ENCODE peak calls at places on chromosome 3, in seven cellular contexts. U, Q, N, Z, T, G and K are unnamed samples.

GRCh38 chr3:179133575-179133974 is 14.6 kb upstream of the PIK3CA start:
- DNase-seq in U (no peak), Q (no peak), N (no peak), Z (no peak), T (no peak), G (no peak), K (no peak)

GRCh38 chr3:42117175-42118008 is 26.2 kb downstream of the TRAK1 start:
- DNase-seq in U (peak; percentile 86), Q (peak; percentile 75), N (peak; percentile 13), Z (peak; percentile 53), T (peak; percentile 42), G (no peak), K (peak; percentile 74)

GRCh38 chr3:57179580-57180410 is 14.6 kb upstream of the IL17RD start:
- DNase-seq in U (no peak), Q (peak; percentile 26), N (no peak), Z (no peak), T (no peak), G (no peak), K (no peak)

GRCh38 chr3:133673746-133674145 is 12.0 kb upstream of the TOPBP1 start:
- DNase-seq in U (no peak), Q (no peak), N (no peak), Z (no peak), T (no peak), G (no peak), K (no peak)

GRCh38 chr3:127102587-127102986 is 90.3 kb upstream of the PRR23E start:
- DNase-seq in U (no peak), Q (no peak), N (no peak), Z (no peak), T (no peak), G (no peak), K (no peak)

GRCh38 chr3:129413687-129414506 is 14.5 kb downstream of the EFCAB12 start:
- DNase-seq in U (no peak), Q (peak; percentile 99), N (no peak), Z (no peak), T (no peak), G (no peak), K (no peak)

GRCh38 chr3:62587579-62588031 is 214.3 kb upstream of the FEZF2 start:
- DNase-seq in U (no peak), Q (peak; percentile 91), N (no peak), Z (no peak), T (no peak), G (no peak), K (no peak)

GRCh38 chr3:141279074-141279945 is 47.7 kb downstream of the PXYLP1 start:
- DNase-seq in U (no peak), Q (peak; percentile 50), N (no peak), Z (no peak), T (no peak), G (peak; percentile 50), K (no peak)

GRCh38 chr3:51977449-51978142 is 2.7 kb downstream of the ABHD14A start:
- DNase-seq in U (no peak), Q (no peak), N (no peak), Z (no peak), T (no peak), G (peak; percentile 68), K (no peak)

GRCh38 chr3:157631468-157631867 is 128.3 kb upstream of the VEPH1 start:
- DNase-seq in U (no peak), Q (no peak), N (no peak), Z (no peak), T (no peak), G (no peak), K (no peak)

GRCh38 chr3:160010578-160010977 is 21.9 kb downstream of the IL12A start:
- DNase-seq in U (no peak), Q (no peak), N (no peak), Z (no peak), T (no peak), G (peak; percentile 23), K (no peak)

GRCh38 chr3:160006282-160007163 is 17.9 kb downstream of the IL12A start:
- DNase-seq in U (no peak), Q (peak; percentile 77), N (no peak), Z (no peak), T (peak; percentile 61), G (peak; percentile 57), K (no peak)

GRCh38 chr3:160012108-160012507 is 23.5 kb downstream of the IL12A start:
- DNase-seq in U (no peak), Q (no peak), N (no peak), Z (no peak), T (no peak), G (peak; percentile 75), K (no peak)

GRCh38 chr3:160009525-160009924 is 20.9 kb downstream of the IL12A start:
- DNase-seq in U (no peak), Q (no peak), N (no peak), Z (no peak), T (no peak), G (no peak), K (no peak)

GRCh38 chr3:160008979-160009378 is 20.3 kb downstream of the IL12A start:
- DNase-seq in U (no peak), Q (no peak), N (no peak), Z (no peak), T (no peak), G (no peak), K (no peak)
- H3K4me1 ChIP-seq in U (no peaks in the 10 kb centered on the region), Q (peaks cover 1% of the 10 kb centered on the region), N (no peaks in the 10 kb centered on the region), Z (peaks cover 4% of the 10 kb centered on the region), T (no peaks in the 10 kb centered on the region), G (peaks cover 12% of the 10 kb centered on the region), K (no peaks in the 10 kb centered on the region)

GRCh38 chr3:185820973-185821758 is 3.7 kb downstream of the IGF2BP2 start:
- DNase-seq in U (no peak), Q (peak; percentile 95), N (no peak), Z (no peak), T (no peak), G (no peak), K (no peak)
- H3K4me1 ChIP-seq in U (no peaks in the 10 kb centered on the region), Q (peaks cover 4% of the 10 kb centered on the region), N (peaks cover 3% of the 10 kb centered on the region), Z (peaks cover 49% of the 10 kb centered on the region), T (peaks cover 6% of the 10 kb centered on the region), G (peaks cover 25% of the 10 kb centered on the region), K (peaks cover 13% of the 10 kb centered on the region)

GRCh38 chr3:25454411-25454927 is 26.4 kb downstream of the RARB start:
- DNase-seq in U (no peak), Q (no peak), N (no peak), Z (no peak), T (no peak), G (no peak), K (no peak)
- H3K4me1 ChIP-seq in U (peaks cover 4% of the 10 kb centered on the region), Q (peaks cover 4% of the 10 kb centered on the region), N (no peaks in the 10 kb centered on the region), Z (peaks cover 99% of the 10 kb centered on the region), T (peaks cover 5% of the 10 kb centered on the region), G (no peaks in the 10 kb centered on the region), K (peaks cover 70% of the 10 kb centered on the region)

GRCh38 chr3:33117461-33117860 is 3.6 kb downstream of the CRTAP start:
- DNase-seq in U (no peak), Q (no peak), N (no peak), Z (no peak), T (no peak), G (no peak), K (no peak)

GRCh38 chr3:33115024-33115768 is 1.4 kb downstream of the CRTAP start:
- DNase-seq in U (peak; percentile 89), Q (peak; percentile 84), N (no peak), Z (peak; percentile 57), T (peak; percentile 70), G (no peak), K (peak; percentile 85)

GRCh38 chr3:33114622-33115023 is 809 bp downstream of the CRTAP start:
- DNase-seq in U (no peak), Q (no peak), N (no peak), Z (no peak), T (no peak), G (no peak), K (no peak)

GRCh38 chr3:33113772-33114621 is at the start of gene CRTAP:
- DNase-seq in U (peak; percentile 99), Q (peak; percentile 94), N (peak; percentile 84), Z (peak; percentile 98), T (peak; percentile 98), G (peak; percentile 90), K (peak; percentile 97)

GRCh38 chr3:33111581-33111980 is 2.2 kb upstream of the CRTAP start:
- DNase-seq in U (no peak), Q (no peak), N (no peak), Z (no peak), T (no peak), G (peak; percentile 60), K (no peak)
- H3K4me1 ChIP-seq in U (no peaks in the 10 kb centered on the region), Q (no peaks in the 10 kb centered on the region), N (no peaks in the 10 kb centered on the region), Z (peaks cover 32% of the 10 kb centered on the region), T (peaks cover 17% of the 10 kb centered on the region), G (peaks cover 35% of the 10 kb centered on the region), K (peaks cover 7% of the 10 kb centered on the region)